ENCODE peak calls at places on chromosomes 6 and 20, in five cellular contexts. L, Q, H, R and N are unnamed samples. For H3K36me3, the result is how much of the 10 kb centered on the place peaks cover.

GRCh38 chr20:32516985-32517873 is 67.9 kb downstream of the NOL4L start:
- DNase-seq in L (peak), H (no peak), Q (no peak), R (no peak), N (no peak)

GRCh38 chr6:101116337-101116736 is 235.2 kb upstream of the ASCC3 start:
- DNase-seq in L (no peak), R (no peak), H (no peak), Q (no peak), N (no peak)

GRCh38 chr6:33019358-33019757 is 10.0 kb upstream of the HLA-DOA start:
- DNase-seq in H (no peak), L (no peak), R (no peak), Q (no peak), N (no peak)

GRCh38 chr6:25601797-25602679 is 50.0 kb upstream of the SCGN start:
- DNase-seq in Q (no peak), R (no peak), L (peak), H (no peak), N (peak)

GRCh38 chr6:135439549-135439948 is 58.0 kb downstream of the AHI1 start:
- DNase-seq in H (no peak), Q (no peak), R (no peak), L (no peak), N (no peak)

GRCh38 chr6:84224251-84224650 is 3.2 kb downstream of the CEP162 start:
- DNase-seq in H (no peak), L (no peak), R (no peak), Q (no peak), N (no peak)

GRCh38 chr20:63192721-63193120 is 23.2 kb downstream of the YTHDF1 start:
- DNase-seq in H (no peak), L (no peak), Q (no peak), R (no peak), N (no peak)

GRCh38 chr6:36094786-36095496 is 35.4 kb upstream of the MAPK13 start:
- DNase-seq in L (peak), Q (peak), R (peak), H (peak), N (no peak)

GRCh38 chr20:41142914-41143313 is 5.6 kb downstream of the PLCG1 start:
- DNase-seq in Q (no peak), L (no peak), R (no peak), H (no peak), N (no peak)

GRCh38 chr6:134739299-134740090 is 210.4 kb downstream of the ALDH8A1 start:
- DNase-seq in R (no peak), Q (no peak), H (no peak), L (peak), N (no peak)

GRCh38 chr6:141107562-141108160 is 1025.1 kb upstream of the GJE1 start:
- DNase-seq in Q (no peak), R (no peak), L (peak), H (no peak), N (peak)

GRCh38 chr6:119479860-119480655 is 130.5 kb upstream of the MAN1A1 start:
- DNase-seq in Q (no peak), H (no peak), R (no peak), L (peak), N (no peak)

GRCh38 chr20:18754030-18754659 is 59.4 kb upstream of the SCP2D1 start:
- DNase-seq in Q (no peak), R (no peak), H (no peak), L (peak), N (no peak)

GRCh38 chr20:53914091-53914860 is 156.1 kb downstream of the BCAS1 start:
- DNase-seq in L (peak), R (peak), Q (no peak), H (no peak), N (no peak)

GRCh38 chr20:19712737-19713260 is 45.3 kb upstream of the RIN2 start:
- DNase-seq in Q (no peak), H (no peak), R (no peak), L (peak), N (no peak)

GRCh38 chr6:79423216-79423615 is 114.0 kb downstream of the LCA5 start:
- DNase-seq in H (no peak), Q (no peak), R (no peak), L (no peak), N (no peak)

GRCh38 chr6:111658445-111659154 is 52.9 kb upstream of the TRAF3IP2 start:
- DNase-seq in R (no peak), Q (peak), H (no peak), L (peak), N (no peak)

GRCh38 chr6:134080171-134080795 is 27.9 kb upstream of the SLC2A12 start:
- DNase-seq in R (no peak), H (no peak), L (no peak), Q (no peak), N (peak)

GRCh38 chr6:44572346-44572745 is 184.8 kb downstream of the CDC5L start:
- DNase-seq in L (no peak), H (no peak), Q (no peak), R (no peak), N (no peak)

GRCh38 chr6:150713876-150714275 is 114.2 kb downstream of the PLEKHG1 start:
- DNase-seq in R (no peak), L (no peak), Q (no peak), H (no peak), N (no peak)

GRCh38 chr6:69378326-69378725 is 418.5 kb downstream of the LMBRD1 start:
- DNase-seq in L (no peak), R (no peak), Q (no peak), H (no peak), N (no peak)

GRCh38 chr6:142262231-142262630 is 39.6 kb upstream of the ADGRG6 start:
- DNase-seq in Q (no peak), R (no peak), H (no peak), L (no peak), N (no peak)

GRCh38 chr6:119686240-119686639 is 336.7 kb upstream of the MAN1A1 start:
- DNase-seq in H (no peak), Q (no peak), L (no peak), R (no peak), N (no peak)

GRCh38 chr6:11712760-11713159 is 65.8 kb downstream of the ADTRP start:
- DNase-seq in H (no peak), Q (no peak), R (no peak), L (peak), N (no peak)

GRCh38 chr6:14095444-14095843 is 22.1 kb upstream of the CD83 start:
- DNase-seq in H (no peak), L (no peak), R (no peak), Q (no peak), N (peak)

GRCh38 chr6:131116755-131117360 is 18.4 kb upstream of the AKAP7 start:
- DNase-seq in H (no peak), Q (no peak), L (peak), R (no peak), N (no peak)

GRCh38 chr6:107704377-107705013 is 119.6 kb downstream of the SCML4 start:
- DNase-seq in R (no peak), L (peak), Q (no peak), H (no peak), N (no peak)

GRCh38 chr20:20743511-20744169 is 31.2 kb upstream of the RALGAPA2 start:
- DNase-seq in L (no peak), R (peak), Q (peak), H (peak), N (no peak)

GRCh38 chr6:149933036-149933435 is 8.8 kb upstream of the ULBP2 start:
- DNase-seq in R (no peak), L (no peak), Q (no peak), H (no peak), N (no peak)

GRCh38 chr20:57795347-57795697 is 85.5 kb upstream of the PMEPA1 start:
- DNase-seq in R (no peak), L (peak), H (peak), Q (no peak), N (peak)

GRCh38 chr6:15980801-15981200 is 148.1 kb upstream of the MYLIP start:
- DNase-seq in H (no peak), Q (no peak), R (no peak), L (no peak), N (no peak)

GRCh38 chr6:119612871-119613515 is 263.4 kb upstream of the MAN1A1 start:
- DNase-seq in H (no peak), L (peak), Q (no peak), R (no peak), N (no peak)

GRCh38 chr6:150323205-150323604 is 45.6 kb upstream of the IYD start:
- DNase-seq in Q (no peak), H (no peak), R (no peak), L (no peak), N (no peak)

GRCh38 chr6:168250250-168250649 is 69.3 kb downstream of the DACT2 start:
- DNase-seq in H (no peak), L (no peak), Q (no peak), R (no peak), N (no peak)

GRCh38 chr6:85864453-85865401 is 222.0 kb upstream of the SYNCRIP start:
- DNase-seq in L (peak), H (no peak), Q (no peak), R (no peak), N (no peak)

GRCh38 chr6:110778331-110778730 is 36.9 kb downstream of the CDK19 start:
- DNase-seq in H (no peak), Q (no peak), R (no peak), L (no peak), N (no peak)

GRCh38 chr6:39411465-39411864 is 89.0 kb upstream of the KCNK16 start:
- DNase-seq in Q (no peak), H (no peak), L (peak), R (no peak), N (peak)

GRCh38 chr6:45479834-45480696 is 102.3 kb upstream of the SUPT3H start:
- DNase-seq in Q (no peak), H (no peak), L (peak), R (no peak), N (peak)

GRCh38 chr6:18506387-18507017 is 119.4 kb downstream of the RNF144B start:
- DNase-seq in Q (no peak), L (peak), H (no peak), R (no peak), N (no peak)

GRCh38 chr20:48962976-48963730 is 41.6 kb downstream of the ARFGEF2 start:
- DNase-seq in Q (no peak), H (no peak), R (no peak), L (no peak), N (no peak)

GRCh38 chr20:48970681-48971370 is 49.3 kb downstream of the ARFGEF2 start:
- DNase-seq in L (no peak), Q (peak), H (no peak), R (no peak), N (no peak)

GRCh38 chr20:48959902-48960550 is 38.5 kb downstream of the ARFGEF2 start:
- DNase-seq in L (peak), H (no peak), Q (no peak), R (no peak), N (no peak)

DNA sequence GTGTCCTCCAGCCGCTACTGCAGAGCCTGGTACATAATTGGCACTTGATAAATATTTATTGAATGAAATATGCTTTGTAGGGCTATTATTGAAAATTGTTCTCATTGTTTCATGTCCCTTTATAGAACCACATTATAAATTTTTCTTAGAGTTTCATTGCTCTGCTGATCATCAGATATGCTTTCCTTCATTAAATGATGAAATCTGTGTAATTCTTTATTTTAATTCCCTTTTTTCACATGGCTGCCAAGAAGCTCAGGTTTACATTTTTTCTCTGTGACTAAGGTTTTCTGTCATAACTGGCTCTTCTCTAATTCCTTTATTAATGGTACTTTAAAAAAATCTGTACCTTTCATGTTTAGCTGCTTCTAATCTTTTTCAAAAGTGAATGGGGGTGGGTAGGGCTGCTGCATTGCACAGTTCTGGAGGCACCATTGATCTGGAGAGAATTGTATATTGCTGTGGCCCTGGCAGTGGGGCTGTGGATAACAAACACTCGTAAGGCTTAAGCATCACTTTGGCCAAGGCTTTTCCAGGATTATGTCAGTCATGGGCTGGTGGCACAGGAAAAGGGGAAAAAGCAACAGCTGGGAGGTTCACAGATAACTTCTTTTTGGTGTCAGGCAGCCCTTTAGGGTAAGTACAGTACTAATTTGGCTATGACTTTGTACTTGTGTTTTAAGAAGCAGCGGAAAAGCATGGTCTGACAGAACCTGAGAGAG is 43.8 kb downstream of the ARFGEF2 start:
- DNase-seq in H (no peak), L (peak), R (no peak), Q (no peak), N (no peak)
- H3K36me3 ChIP-seq in H (half or more), L (under half), R (half or more), Q (under half), N (under half)

DNA sequence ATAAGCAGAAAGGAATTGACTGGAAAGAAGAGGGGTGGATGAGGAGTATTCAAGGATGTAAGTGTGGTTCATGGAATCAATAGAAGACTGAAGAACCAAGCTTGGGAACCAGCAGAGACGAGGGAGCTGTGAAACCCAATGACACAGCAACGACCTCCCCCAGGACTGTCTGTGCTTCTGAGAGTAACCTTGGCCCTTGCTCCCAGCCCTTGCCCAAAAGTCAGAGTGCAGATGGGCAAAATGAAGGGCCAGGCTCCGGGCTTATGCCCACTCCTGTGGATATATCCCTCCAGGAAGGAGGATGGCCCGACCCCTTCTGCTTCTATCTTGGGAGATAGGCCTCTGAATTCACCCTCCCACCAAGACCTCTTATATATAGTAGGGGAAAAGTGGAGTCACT is 24.9 kb downstream of the FAM50B start:
- DNase-seq in Q (no peak), H (no peak), L (no peak), R (no peak), N (no peak)
- TF ChIP-seq CTCF in Q (no peak), H (no peak), L (no peak), R (no peak), N (no peak)

GRCh38 chr20:23257106-23257761 is 93.4 kb upstream of the NXT1 start:
- DNase-seq in L (peak), R (no peak), Q (no peak), H (no peak), N (no peak)
- H3K4me3 ChIP-seq in L (no peak), R (no peak), Q (no peak), H (no peak), N (no peak)

DNA sequence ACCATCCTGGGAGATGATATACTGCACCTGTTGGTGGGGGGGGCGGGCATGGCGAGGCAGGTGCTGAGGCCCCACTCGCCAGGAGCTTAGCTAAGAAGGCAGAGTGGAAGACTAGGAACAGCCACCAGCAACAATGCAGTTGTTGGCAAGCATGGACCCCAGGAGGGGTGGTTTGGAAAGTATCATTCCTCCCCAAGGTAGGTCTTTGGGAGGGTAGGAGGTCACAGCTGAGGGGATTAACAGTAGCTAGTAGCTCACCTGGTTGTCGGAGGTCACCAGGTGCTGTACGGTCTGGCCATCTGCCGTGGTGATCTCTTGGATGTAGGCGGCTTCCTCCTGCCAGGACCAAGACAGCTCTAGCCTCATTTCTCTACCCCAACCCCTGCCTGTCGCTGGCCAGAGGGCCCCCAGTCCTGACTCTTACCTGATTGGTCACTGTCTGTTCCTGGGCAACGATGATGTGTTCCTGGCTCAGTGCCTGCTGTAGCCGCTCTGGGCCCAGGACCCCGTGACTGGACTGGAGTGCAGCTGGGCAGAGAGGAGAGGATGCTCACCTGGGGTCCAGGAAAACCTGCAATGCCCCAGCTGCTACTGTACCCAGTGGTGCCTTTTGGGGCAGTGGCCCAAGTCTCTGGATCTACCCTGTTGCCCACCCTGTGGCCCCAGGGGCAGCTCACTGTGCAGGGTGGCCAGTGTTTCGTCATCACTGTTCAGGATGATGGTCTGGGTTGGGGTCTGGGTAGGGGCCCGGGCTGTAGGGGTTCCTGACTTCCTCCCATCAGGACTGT is 15.3 kb downstream of the PCIF1 start:
- DNase-seq in Q (no peak), R (no peak), H (no peak), L (no peak), N (no peak)
- H3K36me3 ChIP-seq in Q (under half), R (half or more), H (half or more), L (half or more), N (under half)

DNA sequence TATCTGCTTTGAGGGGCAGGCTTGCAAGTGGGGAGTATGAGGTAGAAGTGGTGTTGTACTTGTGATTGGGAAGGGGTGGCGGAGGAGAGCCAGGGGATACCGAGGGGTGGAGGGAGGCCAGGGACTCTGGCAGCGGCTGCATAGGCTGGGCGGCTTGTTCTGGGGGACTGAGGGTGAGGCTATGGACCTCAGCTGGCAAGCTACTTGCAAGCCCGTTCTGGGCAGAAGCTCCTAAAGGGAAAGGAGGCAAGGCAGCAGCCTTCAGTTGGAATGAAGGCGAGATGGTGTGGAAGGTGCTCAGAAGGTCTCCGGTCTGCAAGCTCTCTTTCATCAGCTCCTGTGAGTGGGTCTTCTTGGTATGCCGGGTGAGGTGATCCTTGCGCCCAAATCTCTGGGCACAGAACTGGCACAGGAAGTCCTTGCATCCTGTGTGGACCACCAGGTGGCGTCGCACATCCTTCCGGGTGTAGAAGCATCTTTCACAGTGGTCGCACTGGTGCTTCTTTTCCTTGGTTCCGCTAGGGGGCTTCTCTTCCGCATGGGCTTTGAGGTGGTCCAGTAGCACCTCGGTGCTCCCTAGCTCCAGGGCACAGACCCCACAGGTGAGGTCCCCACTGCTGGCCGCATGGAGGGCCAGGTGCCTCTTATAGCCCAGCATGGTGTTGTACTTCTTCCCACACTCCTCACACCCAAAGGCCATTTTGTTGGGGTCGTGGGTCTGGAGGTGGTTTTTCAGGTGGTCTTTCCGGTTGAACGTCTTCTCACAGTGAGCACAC is 66.0 kb downstream of the PLAGL1 start:
- DNase-seq in L (peak), Q (peak), H (peak), R (no peak), N (no peak)
- TF ChIP-seq CTCF in L (peak), Q (peak), H (peak), R (no peak), N (peak)

GRCh38 chr6:81749704-81750103 is 2.8 kb downstream of the TENT5A start:
- DNase-seq in H (no peak), L (no peak), R (no peak), Q (no peak), N (no peak)
- H3K4me3 ChIP-seq in H (peak), L (peak), R (peak), Q (peak), N (no peak)